ENCODE peak calls at places on chromosomes 7 and 10, in six cellular contexts. One of them, this sample, is unnamed.
A peak's percentile ranks its signal among the peaks of the same experiment; 100 is the strongest.

GRCh38 chr10:5888843-5889623 is 660 bp downstream of the ANKRD16 start:
- DNase-seq in Calu3: peak; percentile 54
- DNase-seq in MCF 10A: peak; percentile 27
- DNase-seq in mesothelial cell of epicardium: peak; percentile 66
- DNase-seq in OCI-LY7: peak; percentile 65
- DNase-seq in astrocyte: peak; percentile 21
- DNase-seq in this sample: no peak

GRCh38 chr10:85147346-85148250 is 819.2 kb downstream of the CCSER2 start:
- DNase-seq in Calu3: no peak
- DNase-seq in MCF 10A: peak; percentile 24
- DNase-seq in mesothelial cell of epicardium: no peak
- DNase-seq in OCI-LY7: no peak
- DNase-seq in astrocyte: no peak
- DNase-seq in this sample: no peak

GRCh38 chr10:91689731-91690168 is 56.9 kb upstream of the PPP1R3C start:
- DNase-seq in Calu3: no peak
- DNase-seq in MCF 10A: peak; percentile 54
- DNase-seq in mesothelial cell of epicardium: no peak
- DNase-seq in OCI-LY7: no peak
- DNase-seq in astrocyte: peak; percentile 62
- DNase-seq in this sample: no peak

GRCh38 chr7:111919690-111920179 is 286.5 kb downstream of the DOCK4 start:
- DNase-seq in Calu3: no peak
- DNase-seq in MCF 10A: peak; percentile 23
- DNase-seq in mesothelial cell of epicardium: no peak
- DNase-seq in OCI-LY7: no peak
- DNase-seq in astrocyte: peak; percentile 82
- DNase-seq in this sample: no peak

GRCh38 chr10:91163709-91164474 is 56.6 kb upstream of the PCGF5 start:
- DNase-seq in Calu3: peak; percentile 62
- DNase-seq in MCF 10A: peak; percentile 78
- DNase-seq in mesothelial cell of epicardium: peak; percentile 48
- DNase-seq in OCI-LY7: no peak
- DNase-seq in astrocyte: peak; percentile 68
- DNase-seq in this sample: peak; percentile 83

GRCh38 chr7:130425798-130426197 is 15.0 kb downstream of the CEP41 start:
- DNase-seq in Calu3: no peak
- DNase-seq in MCF 10A: no peak
- DNase-seq in mesothelial cell of epicardium: no peak
- DNase-seq in OCI-LY7: no peak
- DNase-seq in astrocyte: no peak
- DNase-seq in this sample: no peak

GRCh38 chr10:94292448-94293118 is 70.2 kb downstream of the NOC3L start:
- DNase-seq in Calu3: peak; percentile 14
- DNase-seq in MCF 10A: peak; percentile 17
- DNase-seq in mesothelial cell of epicardium: no peak
- DNase-seq in OCI-LY7: no peak
- DNase-seq in astrocyte: peak; percentile 69
- DNase-seq in this sample: no peak

GRCh38 chr7:96654630-96655188 is 54.9 kb downstream of the SEM1 start:
- DNase-seq in Calu3: no peak
- DNase-seq in MCF 10A: peak; percentile 22
- DNase-seq in mesothelial cell of epicardium: no peak
- DNase-seq in OCI-LY7: no peak
- DNase-seq in astrocyte: peak; percentile 2
- DNase-seq in this sample: no peak

GRCh38 chr10:14185501-14186045 is 145.2 kb downstream of the FRMD4A start:
- DNase-seq in Calu3: no peak
- DNase-seq in MCF 10A: peak; percentile 82
- DNase-seq in mesothelial cell of epicardium: no peak
- DNase-seq in OCI-LY7: peak; percentile 64
- DNase-seq in astrocyte: peak; percentile 96
- DNase-seq in this sample: no peak

GRCh38 chr7:98831641-98832221 is 38.1 kb downstream of the TMEM130 start:
- DNase-seq in Calu3: peak; percentile 24
- DNase-seq in MCF 10A: peak; percentile 35
- DNase-seq in mesothelial cell of epicardium: no peak
- DNase-seq in OCI-LY7: peak; percentile 25
- DNase-seq in astrocyte: no peak
- DNase-seq in this sample: no peak

GRCh38 chr10:94546058-94546595 is 539 bp downstream of the HELLS start:
- DNase-seq in Calu3: no peak
- DNase-seq in MCF 10A: peak; percentile 47
- DNase-seq in mesothelial cell of epicardium: no peak
- DNase-seq in OCI-LY7: peak; percentile 47
- DNase-seq in astrocyte: peak; percentile 16
- DNase-seq in this sample: no peak

GRCh38 chr7:151089893-151090730 is 3.8 kb downstream of the AGAP3 start:
- DNase-seq in Calu3: no peak
- DNase-seq in MCF 10A: no peak
- DNase-seq in mesothelial cell of epicardium: no peak
- DNase-seq in OCI-LY7: no peak
- DNase-seq in astrocyte: no peak
- DNase-seq in this sample: no peak

GRCh38 chr10:79390551-79391229 is 43.4 kb downstream of the PPIF start:
- DNase-seq in Calu3: no peak
- DNase-seq in MCF 10A: no peak
- DNase-seq in mesothelial cell of epicardium: peak; percentile 33
- DNase-seq in OCI-LY7: no peak
- DNase-seq in astrocyte: no peak
- DNase-seq in this sample: peak; percentile 14

GRCh38 chr7:17773289-17773626 is 167.0 kb downstream of the SNX13 start:
- DNase-seq in Calu3: peak; percentile 58
- DNase-seq in MCF 10A: peak; percentile 91
- DNase-seq in mesothelial cell of epicardium: no peak
- DNase-seq in OCI-LY7: no peak
- DNase-seq in astrocyte: peak; percentile 92
- DNase-seq in this sample: no peak

GRCh38 chr7:132393789-132394261 is 182.4 kb downstream of the PLXNA4 start:
- DNase-seq in Calu3: no peak
- DNase-seq in MCF 10A: no peak
- DNase-seq in mesothelial cell of epicardium: no peak
- DNase-seq in OCI-LY7: no peak
- DNase-seq in astrocyte: peak; percentile 47
- DNase-seq in this sample: no peak

GRCh38 chr10:33487014-33487776 is 152.7 kb upstream of the NRP1 start:
- DNase-seq in Calu3: no peak
- DNase-seq in MCF 10A: no peak
- DNase-seq in mesothelial cell of epicardium: no peak
- DNase-seq in OCI-LY7: no peak
- DNase-seq in astrocyte: no peak
- DNase-seq in this sample: no peak

GRCh38 chr7:47677664-47678063 is 95.8 kb upstream of the TNS3 start:
- DNase-seq in Calu3: no peak
- DNase-seq in MCF 10A: peak; percentile 30
- DNase-seq in mesothelial cell of epicardium: no peak
- DNase-seq in OCI-LY7: no peak
- DNase-seq in astrocyte: no peak
- DNase-seq in this sample: no peak

GRCh38 chr10:110765513-110766375 is 106.0 kb upstream of the PDCD4 start:
- DNase-seq in Calu3: no peak
- DNase-seq in MCF 10A: peak; percentile 20
- DNase-seq in mesothelial cell of epicardium: no peak
- DNase-seq in OCI-LY7: no peak
- DNase-seq in astrocyte: no peak
- DNase-seq in this sample: no peak

GRCh38 chr10:110919971-110920881 is 822 bp downstream of the SHOC2 start:
- DNase-seq in Calu3: peak; percentile 26
- DNase-seq in MCF 10A: peak; percentile 58
- DNase-seq in mesothelial cell of epicardium: peak; percentile 47
- DNase-seq in OCI-LY7: peak; percentile 97
- DNase-seq in astrocyte: no peak
- DNase-seq in this sample: no peak

GRCh38 chr7:123533929-123534382 is 439 bp downstream of the IQUB start:
- DNase-seq in Calu3: no peak
- DNase-seq in MCF 10A: no peak
- DNase-seq in mesothelial cell of epicardium: no peak
- DNase-seq in OCI-LY7: peak; percentile 4
- DNase-seq in astrocyte: no peak
- DNase-seq in this sample: no peak

GRCh38 chr7:30917216-30917893 is 5.7 kb downstream of the AQP1 start:
- DNase-seq in Calu3: no peak
- DNase-seq in MCF 10A: no peak
- DNase-seq in mesothelial cell of epicardium: no peak
- DNase-seq in OCI-LY7: no peak
- DNase-seq in astrocyte: no peak
- DNase-seq in this sample: no peak

GRCh38 chr10:61847640-61848039 is 53.9 kb upstream of the ARID5B start:
- DNase-seq in Calu3: no peak
- DNase-seq in MCF 10A: no peak
- DNase-seq in mesothelial cell of epicardium: no peak
- DNase-seq in OCI-LY7: no peak
- DNase-seq in astrocyte: peak; percentile 45
- DNase-seq in this sample: no peak

GRCh38 chr10:79066460-79067240 is 2.1 kb upstream of the ZMIZ1 start:
- DNase-seq in Calu3: peak; percentile 63
- DNase-seq in MCF 10A: peak; percentile 34
- DNase-seq in mesothelial cell of epicardium: no peak
- DNase-seq in OCI-LY7: no peak
- DNase-seq in astrocyte: no peak
- DNase-seq in this sample: no peak

GRCh38 chr10:631266-631665 is 58.2 kb downstream of the DIP2C start:
- DNase-seq in Calu3: no peak
- DNase-seq in MCF 10A: no peak
- DNase-seq in mesothelial cell of epicardium: no peak
- DNase-seq in OCI-LY7: no peak
- DNase-seq in astrocyte: no peak
- DNase-seq in this sample: no peak

GRCh38 chr10:119509909-119510451 is 32.5 kb downstream of the RGS10 start:
- DNase-seq in Calu3: no peak
- DNase-seq in MCF 10A: peak; percentile 68
- DNase-seq in mesothelial cell of epicardium: no peak
- DNase-seq in OCI-LY7: no peak
- DNase-seq in astrocyte: no peak
- DNase-seq in this sample: no peak

GRCh38 chr7:29289156-29290021 is 94.8 kb downstream of the CHN2 start:
- DNase-seq in Calu3: no peak
- DNase-seq in MCF 10A: peak; percentile 41
- DNase-seq in mesothelial cell of epicardium: no peak
- DNase-seq in OCI-LY7: no peak
- DNase-seq in astrocyte: peak; percentile 57
- DNase-seq in this sample: no peak

GRCh38 chr7:4792537-4793126 is 17.2 kb downstream of the AP5Z1 start:
- DNase-seq in Calu3: no peak
- DNase-seq in MCF 10A: no peak
- DNase-seq in mesothelial cell of epicardium: no peak
- DNase-seq in OCI-LY7: no peak
- DNase-seq in astrocyte: no peak
- DNase-seq in this sample: no peak

GRCh38 chr10:24360286-24361127 is 151.6 kb downstream of the KIAA1217 start:
- DNase-seq in Calu3: peak; percentile 80
- DNase-seq in MCF 10A: peak; percentile 87
- DNase-seq in mesothelial cell of epicardium: peak; percentile 75
- DNase-seq in OCI-LY7: peak; percentile 16
- DNase-seq in astrocyte: peak; percentile 56
- DNase-seq in this sample: peak; percentile 76
- TF ChIP-seq CTCF in Calu3: peak; percentile 49
- TF ChIP-seq CTCF in MCF 10A: peak; percentile 71
- TF ChIP-seq CTCF in mesothelial cell of epicardium: peak; percentile 64
- TF ChIP-seq CTCF in OCI-LY7: peak; percentile 74
- TF ChIP-seq CTCF in astrocyte: peak; percentile 82
- TF ChIP-seq CTCF in this sample: no peak

DNA sequence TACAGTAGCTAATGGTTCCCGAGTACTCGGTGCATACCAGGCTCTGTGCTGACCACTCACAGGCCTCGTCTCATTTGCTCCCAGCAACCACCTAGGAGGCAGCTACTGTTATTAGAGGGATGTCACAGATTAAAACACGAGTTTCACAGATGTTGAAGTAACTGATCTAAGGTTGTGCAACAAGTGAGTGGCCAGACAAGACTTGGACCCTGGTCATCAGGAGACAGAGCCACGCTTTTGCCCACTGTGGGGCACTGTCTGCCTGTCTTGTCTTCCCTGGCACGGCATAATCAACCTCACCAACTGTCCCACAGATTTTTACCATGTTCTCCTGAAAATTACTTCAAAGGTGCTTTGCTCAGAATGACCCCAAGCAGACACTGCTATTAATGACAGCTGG is 111.6 kb upstream of the HABP2 start:
- DNase-seq in Calu3: no peak
- DNase-seq in MCF 10A: peak; percentile 4
- DNase-seq in mesothelial cell of epicardium: no peak
- DNase-seq in OCI-LY7: no peak
- DNase-seq in astrocyte: no peak
- DNase-seq in this sample: no peak
- TF ChIP-seq CTCF in Calu3: no peak
- TF ChIP-seq CTCF in MCF 10A: no peak
- TF ChIP-seq CTCF in mesothelial cell of epicardium: no peak
- TF ChIP-seq CTCF in OCI-LY7: no peak
- TF ChIP-seq CTCF in astrocyte: no peak
- TF ChIP-seq CTCF in this sample: no peak

GRCh38 chr10:129911451-129912160 is 52.5 kb downstream of the EBF3 start:
- DNase-seq in Calu3: no peak
- DNase-seq in MCF 10A: no peak
- DNase-seq in mesothelial cell of epicardium: no peak
- DNase-seq in OCI-LY7: no peak
- DNase-seq in astrocyte: no peak
- DNase-seq in this sample: no peak
- TF ChIP-seq CTCF in Calu3: no peak
- TF ChIP-seq CTCF in MCF 10A: no peak
- TF ChIP-seq CTCF in mesothelial cell of epicardium: no peak
- TF ChIP-seq CTCF in OCI-LY7: no peak
- TF ChIP-seq CTCF in astrocyte: no peak
- TF ChIP-seq CTCF in this sample: no peak

GRCh38 chr10:130422366-130423324 is 286.5 kb downstream of the GLRX3 start:
- DNase-seq in Calu3: no peak
- DNase-seq in MCF 10A: no peak
- DNase-seq in mesothelial cell of epicardium: no peak
- DNase-seq in OCI-LY7: no peak
- DNase-seq in astrocyte: no peak
- DNase-seq in this sample: no peak
- TF ChIP-seq CTCF in Calu3: no peak
- TF ChIP-seq CTCF in MCF 10A: no peak
- TF ChIP-seq CTCF in mesothelial cell of epicardium: no peak
- TF ChIP-seq CTCF in OCI-LY7: peak; percentile 35
- TF ChIP-seq CTCF in astrocyte: no peak
- TF ChIP-seq CTCF in this sample: no peak

GRCh38 chr10:88880287-88881094 is 446 bp downstream of the STAMBPL1 start:
- DNase-seq in Calu3: peak; percentile 74
- DNase-seq in MCF 10A: peak; percentile 84
- DNase-seq in mesothelial cell of epicardium: peak; percentile 75
- DNase-seq in OCI-LY7: peak; percentile 91
- DNase-seq in astrocyte: peak; percentile 70
- DNase-seq in this sample: peak; percentile 59
- TF ChIP-seq CTCF in Calu3: no peak
- TF ChIP-seq CTCF in MCF 10A: no peak
- TF ChIP-seq CTCF in mesothelial cell of epicardium: no peak
- TF ChIP-seq CTCF in OCI-LY7: peak; percentile 43
- TF ChIP-seq CTCF in astrocyte: no peak
- TF ChIP-seq CTCF in this sample: no peak

GRCh38 chr7:135211179-135211945 is at the start of gene WDR91:
- DNase-seq in Calu3: peak; percentile 92
- DNase-seq in MCF 10A: peak; percentile 94
- DNase-seq in mesothelial cell of epicardium: peak; percentile 91
- DNase-seq in OCI-LY7: peak; percentile 93
- DNase-seq in astrocyte: peak; percentile 65
- DNase-seq in this sample: peak; percentile 77
- TF ChIP-seq CTCF in Calu3: no peak
- TF ChIP-seq CTCF in MCF 10A: no peak
- TF ChIP-seq CTCF in mesothelial cell of epicardium: no peak
- TF ChIP-seq CTCF in OCI-LY7: peak; percentile 51
- TF ChIP-seq CTCF in astrocyte: no peak
- TF ChIP-seq CTCF in this sample: no peak

GRCh38 chr7:51316666-51317581 is at the start of gene COBL:
- DNase-seq in Calu3: peak; percentile 64
- DNase-seq in MCF 10A: peak; percentile 50
- DNase-seq in mesothelial cell of epicardium: peak; percentile 42
- DNase-seq in OCI-LY7: no peak
- DNase-seq in astrocyte: no peak
- DNase-seq in this sample: no peak
- TF ChIP-seq CTCF in Calu3: no peak
- TF ChIP-seq CTCF in MCF 10A: no peak
- TF ChIP-seq CTCF in mesothelial cell of epicardium: no peak
- TF ChIP-seq CTCF in OCI-LY7: no peak
- TF ChIP-seq CTCF in astrocyte: no peak
- TF ChIP-seq CTCF in this sample: no peak